ENCODE peak calls at places on chromosomes 12 and 14, in six cellular contexts. One of them, this sample, is unnamed.

GRCh38 chr12:6215932-6216494 is 15.8 kb downstream of the CD9 start:
- DNase-seq in body of pancreas: peak
- DNase-seq in LHCN-M2: peak
- DNase-seq in adipocyte: peak
- DNase-seq in NCI-H2081: no peak
- DNase-seq in stimulated activated CD4-positive, alpha-beta T cell treated with anti-CD3 and anti-CD28 coated beads, Interleukin-15, amount 100 ng/mL, for 24 hours: no peak
- DNase-seq in this sample: no peak

GRCh38 chr14:64060648-64061096 is 207.9 kb downstream of the SYNE2 start:
- DNase-seq in body of pancreas: no peak
- DNase-seq in LHCN-M2: peak
- DNase-seq in adipocyte: peak
- DNase-seq in NCI-H2081: peak
- DNase-seq in stimulated activated CD4-positive, alpha-beta T cell treated with anti-CD3 and anti-CD28 coated beads, Interleukin-15, amount 100 ng/mL, for 24 hours: peak
- DNase-seq in this sample: no peak

GRCh38 chr14:31949709-31950108 is 127.4 kb upstream of the ARHGAP5 start:
- DNase-seq in body of pancreas: no peak
- DNase-seq in LHCN-M2: no peak
- DNase-seq in adipocyte: peak
- DNase-seq in NCI-H2081: no peak
- DNase-seq in stimulated activated CD4-positive, alpha-beta T cell treated with anti-CD3 and anti-CD28 coated beads, Interleukin-15, amount 100 ng/mL, for 24 hours: no peak
- DNase-seq in this sample: no peak

GRCh38 chr14:76351941-76352340 is 24.0 kb upstream of the ESRRB start:
- DNase-seq in body of pancreas: no peak
- DNase-seq in LHCN-M2: no peak
- DNase-seq in adipocyte: no peak
- DNase-seq in NCI-H2081: no peak
- DNase-seq in stimulated activated CD4-positive, alpha-beta T cell treated with anti-CD3 and anti-CD28 coated beads, Interleukin-15, amount 100 ng/mL, for 24 hours: no peak
- DNase-seq in this sample: no peak

GRCh38 chr14:53596845-53597525 is 359.6 kb downstream of the BMP4 start:
- DNase-seq in body of pancreas: no peak
- DNase-seq in LHCN-M2: no peak
- DNase-seq in adipocyte: no peak
- DNase-seq in NCI-H2081: no peak
- DNase-seq in stimulated activated CD4-positive, alpha-beta T cell treated with anti-CD3 and anti-CD28 coated beads, Interleukin-15, amount 100 ng/mL, for 24 hours: no peak
- DNase-seq in this sample: no peak

GRCh38 chr12:4117386-4118016 is 156.1 kb upstream of the CCND2 start:
- DNase-seq in body of pancreas: no peak
- DNase-seq in LHCN-M2: no peak
- DNase-seq in adipocyte: no peak
- DNase-seq in NCI-H2081: no peak
- DNase-seq in stimulated activated CD4-positive, alpha-beta T cell treated with anti-CD3 and anti-CD28 coated beads, Interleukin-15, amount 100 ng/mL, for 24 hours: no peak
- DNase-seq in this sample: no peak

GRCh38 chr12:133120385-133121191 is 9.5 kb downstream of the ZNF891 start:
- DNase-seq in body of pancreas: no peak
- DNase-seq in LHCN-M2: peak
- DNase-seq in adipocyte: no peak
- DNase-seq in NCI-H2081: no peak
- DNase-seq in stimulated activated CD4-positive, alpha-beta T cell treated with anti-CD3 and anti-CD28 coated beads, Interleukin-15, amount 100 ng/mL, for 24 hours: no peak
- DNase-seq in this sample: no peak

GRCh38 chr12:6200266-6201198 is at the start of gene CD9:
- DNase-seq in body of pancreas: peak
- DNase-seq in LHCN-M2: peak
- DNase-seq in adipocyte: peak
- DNase-seq in NCI-H2081: no peak
- DNase-seq in stimulated activated CD4-positive, alpha-beta T cell treated with anti-CD3 and anti-CD28 coated beads, Interleukin-15, amount 100 ng/mL, for 24 hours: peak
- DNase-seq in this sample: no peak

GRCh38 chr14:34628681-34629135 is 1.2 kb downstream of the SNX6 start:
- DNase-seq in body of pancreas: no peak
- DNase-seq in LHCN-M2: no peak
- DNase-seq in adipocyte: peak
- DNase-seq in NCI-H2081: no peak
- DNase-seq in stimulated activated CD4-positive, alpha-beta T cell treated with anti-CD3 and anti-CD28 coated beads, Interleukin-15, amount 100 ng/mL, for 24 hours: peak
- DNase-seq in this sample: no peak

GRCh38 chr14:95291859-95292542 is 27.7 kb downstream of the CLMN start:
- DNase-seq in body of pancreas: peak
- DNase-seq in LHCN-M2: peak
- DNase-seq in adipocyte: peak
- DNase-seq in NCI-H2081: peak
- DNase-seq in stimulated activated CD4-positive, alpha-beta T cell treated with anti-CD3 and anti-CD28 coated beads, Interleukin-15, amount 100 ng/mL, for 24 hours: peak
- DNase-seq in this sample: no peak

GRCh38 chr12:6965026-6965661 is 5.3 kb downstream of the PHB2 start:
- DNase-seq in body of pancreas: peak
- DNase-seq in LHCN-M2: peak
- DNase-seq in adipocyte: peak
- DNase-seq in NCI-H2081: peak
- DNase-seq in stimulated activated CD4-positive, alpha-beta T cell treated with anti-CD3 and anti-CD28 coated beads, Interleukin-15, amount 100 ng/mL, for 24 hours: peak
- DNase-seq in this sample: peak

GRCh38 chr14:100765991-100766390 is 39.3 kb downstream of the DLK1 start:
- DNase-seq in body of pancreas: no peak
- DNase-seq in LHCN-M2: no peak
- DNase-seq in adipocyte: no peak
- DNase-seq in NCI-H2081: no peak
- DNase-seq in stimulated activated CD4-positive, alpha-beta T cell treated with anti-CD3 and anti-CD28 coated beads, Interleukin-15, amount 100 ng/mL, for 24 hours: no peak
- DNase-seq in this sample: no peak

GRCh38 chr14:54935958-54936357 is 33.3 kb upstream of the GCH1 start:
- DNase-seq in body of pancreas: no peak
- DNase-seq in LHCN-M2: peak
- DNase-seq in adipocyte: no peak
- DNase-seq in NCI-H2081: no peak
- DNase-seq in stimulated activated CD4-positive, alpha-beta T cell treated with anti-CD3 and anti-CD28 coated beads, Interleukin-15, amount 100 ng/mL, for 24 hours: no peak
- DNase-seq in this sample: no peak

GRCh38 chr12:1594045-1594294 is 411 bp downstream of the FBXL14 start:
- DNase-seq in body of pancreas: peak
- DNase-seq in LHCN-M2: peak
- DNase-seq in adipocyte: peak
- DNase-seq in NCI-H2081: peak
- DNase-seq in stimulated activated CD4-positive, alpha-beta T cell treated with anti-CD3 and anti-CD28 coated beads, Interleukin-15, amount 100 ng/mL, for 24 hours: no peak
- DNase-seq in this sample: no peak

GRCh38 chr12:29771786-29772185 is 12.0 kb downstream of the TMTC1 start:
- DNase-seq in body of pancreas: no peak
- DNase-seq in LHCN-M2: no peak
- DNase-seq in adipocyte: no peak
- DNase-seq in NCI-H2081: no peak
- DNase-seq in stimulated activated CD4-positive, alpha-beta T cell treated with anti-CD3 and anti-CD28 coated beads, Interleukin-15, amount 100 ng/mL, for 24 hours: no peak
- DNase-seq in this sample: no peak

GRCh38 chr12:10310926-10311705 is 3.4 kb downstream of the KLRD1 start:
- DNase-seq in body of pancreas: no peak
- DNase-seq in LHCN-M2: peak
- DNase-seq in adipocyte: peak
- DNase-seq in NCI-H2081: no peak
- DNase-seq in stimulated activated CD4-positive, alpha-beta T cell treated with anti-CD3 and anti-CD28 coated beads, Interleukin-15, amount 100 ng/mL, for 24 hours: no peak
- DNase-seq in this sample: no peak

GRCh38 chr12:29463198-29463597 is 34.3 kb downstream of the OVCH1 start:
- DNase-seq in body of pancreas: no peak
- DNase-seq in LHCN-M2: no peak
- DNase-seq in adipocyte: no peak
- DNase-seq in NCI-H2081: no peak
- DNase-seq in stimulated activated CD4-positive, alpha-beta T cell treated with anti-CD3 and anti-CD28 coated beads, Interleukin-15, amount 100 ng/mL, for 24 hours: no peak
- DNase-seq in this sample: no peak

GRCh38 chr12:52259850-52260249 is 14.6 kb upstream of the KRT86 start:
- DNase-seq in body of pancreas: peak
- DNase-seq in LHCN-M2: peak
- DNase-seq in adipocyte: peak
- DNase-seq in NCI-H2081: peak
- DNase-seq in stimulated activated CD4-positive, alpha-beta T cell treated with anti-CD3 and anti-CD28 coated beads, Interleukin-15, amount 100 ng/mL, for 24 hours: no peak
- DNase-seq in this sample: no peak

GRCh38 chr12:76123301-76124212 is 39.1 kb upstream of the NAP1L1 start:
- DNase-seq in body of pancreas: no peak
- DNase-seq in LHCN-M2: peak
- DNase-seq in adipocyte: peak
- DNase-seq in NCI-H2081: no peak
- DNase-seq in stimulated activated CD4-positive, alpha-beta T cell treated with anti-CD3 and anti-CD28 coated beads, Interleukin-15, amount 100 ng/mL, for 24 hours: no peak
- DNase-seq in this sample: no peak

GRCh38 chr12:109153711-109154434 is 37.5 kb downstream of the ACACB start:
- DNase-seq in body of pancreas: peak
- DNase-seq in LHCN-M2: no peak
- DNase-seq in adipocyte: no peak
- DNase-seq in NCI-H2081: peak
- DNase-seq in stimulated activated CD4-positive, alpha-beta T cell treated with anti-CD3 and anti-CD28 coated beads, Interleukin-15, amount 100 ng/mL, for 24 hours: peak
- DNase-seq in this sample: no peak

GRCh38 chr12:56487448-56488040 is 417 bp downstream of the GLS2 start:
- DNase-seq in body of pancreas: peak
- DNase-seq in LHCN-M2: no peak
- DNase-seq in adipocyte: peak
- DNase-seq in NCI-H2081: peak
- DNase-seq in stimulated activated CD4-positive, alpha-beta T cell treated with anti-CD3 and anti-CD28 coated beads, Interleukin-15, amount 100 ng/mL, for 24 hours: peak
- DNase-seq in this sample: no peak

GRCh38 chr12:8590842-8591545 is 21.7 kb downstream of the AICDA start:
- DNase-seq in body of pancreas: no peak
- DNase-seq in LHCN-M2: no peak
- DNase-seq in adipocyte: no peak
- DNase-seq in NCI-H2081: no peak
- DNase-seq in stimulated activated CD4-positive, alpha-beta T cell treated with anti-CD3 and anti-CD28 coated beads, Interleukin-15, amount 100 ng/mL, for 24 hours: peak
- DNase-seq in this sample: no peak

GRCh38 chr12:116159593-116159992 is 117.9 kb downstream of the MED13L start:
- DNase-seq in body of pancreas: no peak
- DNase-seq in LHCN-M2: no peak
- DNase-seq in adipocyte: no peak
- DNase-seq in NCI-H2081: no peak
- DNase-seq in stimulated activated CD4-positive, alpha-beta T cell treated with anti-CD3 and anti-CD28 coated beads, Interleukin-15, amount 100 ng/mL, for 24 hours: no peak
- DNase-seq in this sample: no peak

GRCh38 chr12:119176267-119177055 is 2.3 kb upstream of the HSPB8 start:
- DNase-seq in body of pancreas: peak
- DNase-seq in LHCN-M2: peak
- DNase-seq in adipocyte: peak
- DNase-seq in NCI-H2081: peak
- DNase-seq in stimulated activated CD4-positive, alpha-beta T cell treated with anti-CD3 and anti-CD28 coated beads, Interleukin-15, amount 100 ng/mL, for 24 hours: peak
- DNase-seq in this sample: no peak

GRCh38 chr12:56522486-56523193 is 1.0 kb downstream of the RBMS2 start:
- DNase-seq in body of pancreas: no peak
- DNase-seq in LHCN-M2: peak
- DNase-seq in adipocyte: peak
- DNase-seq in NCI-H2081: no peak
- DNase-seq in stimulated activated CD4-positive, alpha-beta T cell treated with anti-CD3 and anti-CD28 coated beads, Interleukin-15, amount 100 ng/mL, for 24 hours: no peak
- DNase-seq in this sample: no peak

GRCh38 chr12:68487721-68488309 is 122.9 kb upstream of the RAP1B start:
- DNase-seq in body of pancreas: no peak
- DNase-seq in LHCN-M2: no peak
- DNase-seq in adipocyte: no peak
- DNase-seq in NCI-H2081: no peak
- DNase-seq in stimulated activated CD4-positive, alpha-beta T cell treated with anti-CD3 and anti-CD28 coated beads, Interleukin-15, amount 100 ng/mL, for 24 hours: no peak
- DNase-seq in this sample: no peak

GRCh38 chr14:92553456-92553855 is 39.9 kb downstream of the RIN3 start:
- DNase-seq in body of pancreas: no peak
- DNase-seq in LHCN-M2: no peak
- DNase-seq in adipocyte: peak
- DNase-seq in NCI-H2081: no peak
- DNase-seq in stimulated activated CD4-positive, alpha-beta T cell treated with anti-CD3 and anti-CD28 coated beads, Interleukin-15, amount 100 ng/mL, for 24 hours: no peak
- DNase-seq in this sample: no peak

GRCh38 chr12:52307836-52308806 is 13.1 kb downstream of the KRT83 start:
- DNase-seq in body of pancreas: peak
- DNase-seq in LHCN-M2: peak
- DNase-seq in adipocyte: peak
- DNase-seq in NCI-H2081: peak
- DNase-seq in stimulated activated CD4-positive, alpha-beta T cell treated with anti-CD3 and anti-CD28 coated beads, Interleukin-15, amount 100 ng/mL, for 24 hours: peak
- DNase-seq in this sample: peak

GRCh38 chr12:132173135-132174014 is 29.1 kb downstream of the NOC4L start:
- DNase-seq in body of pancreas: no peak
- DNase-seq in LHCN-M2: no peak
- DNase-seq in adipocyte: no peak
- DNase-seq in NCI-H2081: no peak
- DNase-seq in stimulated activated CD4-positive, alpha-beta T cell treated with anti-CD3 and anti-CD28 coated beads, Interleukin-15, amount 100 ng/mL, for 24 hours: no peak
- DNase-seq in this sample: no peak

GRCh38 chr12:119725523-119725922 is 57.6 kb downstream of the PRKAB1 start:
- DNase-seq in body of pancreas: peak
- DNase-seq in LHCN-M2: no peak
- DNase-seq in adipocyte: no peak
- DNase-seq in NCI-H2081: no peak
- DNase-seq in stimulated activated CD4-positive, alpha-beta T cell treated with anti-CD3 and anti-CD28 coated beads, Interleukin-15, amount 100 ng/mL, for 24 hours: no peak
- DNase-seq in this sample: no peak

GRCh38 chr14:76717508-76717907 is 43.8 kb upstream of the VASH1 start:
- DNase-seq in body of pancreas: no peak
- DNase-seq in LHCN-M2: no peak
- DNase-seq in adipocyte: no peak
- DNase-seq in NCI-H2081: no peak
- DNase-seq in stimulated activated CD4-positive, alpha-beta T cell treated with anti-CD3 and anti-CD28 coated beads, Interleukin-15, amount 100 ng/mL, for 24 hours: no peak
- DNase-seq in this sample: no peak

GRCh38 chr12:27085654-27086053 is 3.3 kb upstream of the C12orf71 start:
- DNase-seq in body of pancreas: no peak
- DNase-seq in LHCN-M2: no peak
- DNase-seq in adipocyte: no peak
- DNase-seq in NCI-H2081: no peak
- DNase-seq in stimulated activated CD4-positive, alpha-beta T cell treated with anti-CD3 and anti-CD28 coated beads, Interleukin-15, amount 100 ng/mL, for 24 hours: no peak
- DNase-seq in this sample: no peak

GRCh38 chr12:92929957-92930356 is 862 bp upstream of the EEA1 start:
- DNase-seq in body of pancreas: no peak
- DNase-seq in LHCN-M2: no peak
- DNase-seq in adipocyte: no peak
- DNase-seq in NCI-H2081: no peak
- DNase-seq in stimulated activated CD4-positive, alpha-beta T cell treated with anti-CD3 and anti-CD28 coated beads, Interleukin-15, amount 100 ng/mL, for 24 hours: no peak
- DNase-seq in this sample: no peak

GRCh38 chr12:29717540-29718100 is 66.1 kb downstream of the TMTC1 start:
- DNase-seq in body of pancreas: no peak
- DNase-seq in LHCN-M2: no peak
- DNase-seq in adipocyte: no peak
- DNase-seq in NCI-H2081: no peak
- DNase-seq in stimulated activated CD4-positive, alpha-beta T cell treated with anti-CD3 and anti-CD28 coated beads, Interleukin-15, amount 100 ng/mL, for 24 hours: no peak
- DNase-seq in this sample: no peak